ENCODE peak calls at places on chromosomes 5 and 9, in five cellular contexts. P, K, J, R and S are unnamed samples. For H3K27me3, the result is how much of the 10 kb centered on the place peaks cover.

GRCh38 chr9:133323211-133323610 is 12.8 kb downstream of the SURF6 start:
- DNase-seq in P (no peak), K (no peak), J (no peak), R (no peak), S (no peak)

GRCh38 chr5:166720026-166720425 is 1571.4 kb upstream of the WWC1 start:
- DNase-seq in P (no peak), K (no peak), J (no peak), R (no peak), S (no peak)

GRCh38 chr9:133735415-133735775 is 2.8 kb downstream of the SARDH start:
- DNase-seq in P (no peak), K (no peak), J (peak), R (no peak), S (peak)

GRCh38 chr9:98995971-98996504 is 52.3 kb downstream of the COL15A1 start:
- DNase-seq in P (no peak), K (no peak), J (no peak), R (no peak), S (no peak)

GRCh38 chr5:93076566-93076965 is 504.5 kb downstream of the NR2F1-AS1 start:
- DNase-seq in P (no peak), K (no peak), J (peak), R (no peak), S (no peak)

GRCh38 chr5:154223320-154223719 is 32.8 kb downstream of the GALNT10 start:
- DNase-seq in P (no peak), K (no peak), J (no peak), R (no peak), S (no peak)

GRCh38 chr5:82307431-82307830 is 29.3 kb upstream of the RPS23 start:
- DNase-seq in P (no peak), K (no peak), J (no peak), R (no peak), S (no peak)

GRCh38 chr5:72126796-72127195 is 19.5 kb downstream of the MAP1B start:
- DNase-seq in P (no peak), K (no peak), J (no peak), R (no peak), S (no peak)

GRCh38 chr5:157874861-157875260 is 15.9 kb upstream of the CLINT1 start:
- DNase-seq in P (no peak), K (no peak), J (no peak), R (no peak), S (no peak)

GRCh38 chr9:94941211-94941875 is 214.8 kb downstream of the AOPEP start:
- DNase-seq in P (no peak), K (no peak), J (no peak), R (no peak), S (no peak)

GRCh38 chr5:180830253-180831138 is 27.9 kb upstream of the MGAT1 start:
- DNase-seq in P (peak), K (peak), J (peak), R (peak), S (peak)

GRCh38 chr5:145829708-145830361 is 5.3 kb downstream of the PRELID2 start:
- DNase-seq in P (no peak), K (no peak), J (no peak), R (no peak), S (no peak)

GRCh38 chr5:7468742-7469141 is 72.8 kb downstream of the ADCY2 start:
- DNase-seq in P (no peak), K (no peak), J (no peak), R (no peak), S (no peak)

GRCh38 chr5:151670953-151671636 is 15.6 kb downstream of the SPARC start:
- DNase-seq in P (no peak), K (no peak), J (no peak), R (peak), S (no peak)

GRCh38 chr9:34378376-34379060 is 1.8 kb upstream of the MYORG start:
- DNase-seq in P (no peak), K (no peak), J (no peak), R (no peak), S (no peak)

GRCh38 chr9:34375901-34376595 is 650 bp downstream of the MYORG start:
- DNase-seq in P (no peak), K (peak), J (peak), R (peak), S (peak)

GRCh38 chr9:34374905-34375552 is 1.7 kb downstream of the MYORG start:
- DNase-seq in P (no peak), K (no peak), J (peak), R (peak), S (peak)

GRCh38 chr9:34377402-34377741 is 674 bp upstream of the MYORG start:
- DNase-seq in P (no peak), K (peak), J (no peak), R (peak), S (peak)

GRCh38 chr9:34376596-34377401 is at the start of gene MYORG:
- DNase-seq in P (peak), K (peak), J (peak), R (peak), S (peak)
- H3K27ac ChIP-seq in P (peak), K (peak), J (no peak), R (peak), S (peak)

GRCh38 chr5:90551376-90551775 is 7.2 kb upstream of the ADGRV1 start:
- DNase-seq in P (no peak), K (no peak), J (no peak), R (no peak), S (no peak)
- H3K27me3 ChIP-seq in P (under half), K (under half), J (under half), R (under half), S (under half)

GRCh38 chr5:73615085-73615484 is 10.9 kb upstream of the ARHGEF28 start:
- DNase-seq in P (peak), K (no peak), J (no peak), R (no peak), S (no peak)
- H3K27ac ChIP-seq in P (peak), K (no peak), J (no peak), R (no peak), S (no peak)

GRCh38 chr9:76904661-76905457 is 1.1 kb downstream of the PRUNE2 start:
- DNase-seq in P (no peak), K (no peak), J (no peak), R (no peak), S (no peak)

GRCh38 chr9:76902395-76902794 is 3.5 kb downstream of the PRUNE2 start:
- DNase-seq in P (no peak), K (no peak), J (no peak), R (no peak), S (no peak)

GRCh38 chr9:76901801-76902200 is 4.1 kb downstream of the PRUNE2 start:
- DNase-seq in P (no peak), K (peak), J (peak), R (peak), S (no peak)

GRCh38 chr9:76905661-76905983 is 292 bp downstream of the PRUNE2 start:
- DNase-seq in P (no peak), K (no peak), J (no peak), R (no peak), S (no peak)

DNA sequence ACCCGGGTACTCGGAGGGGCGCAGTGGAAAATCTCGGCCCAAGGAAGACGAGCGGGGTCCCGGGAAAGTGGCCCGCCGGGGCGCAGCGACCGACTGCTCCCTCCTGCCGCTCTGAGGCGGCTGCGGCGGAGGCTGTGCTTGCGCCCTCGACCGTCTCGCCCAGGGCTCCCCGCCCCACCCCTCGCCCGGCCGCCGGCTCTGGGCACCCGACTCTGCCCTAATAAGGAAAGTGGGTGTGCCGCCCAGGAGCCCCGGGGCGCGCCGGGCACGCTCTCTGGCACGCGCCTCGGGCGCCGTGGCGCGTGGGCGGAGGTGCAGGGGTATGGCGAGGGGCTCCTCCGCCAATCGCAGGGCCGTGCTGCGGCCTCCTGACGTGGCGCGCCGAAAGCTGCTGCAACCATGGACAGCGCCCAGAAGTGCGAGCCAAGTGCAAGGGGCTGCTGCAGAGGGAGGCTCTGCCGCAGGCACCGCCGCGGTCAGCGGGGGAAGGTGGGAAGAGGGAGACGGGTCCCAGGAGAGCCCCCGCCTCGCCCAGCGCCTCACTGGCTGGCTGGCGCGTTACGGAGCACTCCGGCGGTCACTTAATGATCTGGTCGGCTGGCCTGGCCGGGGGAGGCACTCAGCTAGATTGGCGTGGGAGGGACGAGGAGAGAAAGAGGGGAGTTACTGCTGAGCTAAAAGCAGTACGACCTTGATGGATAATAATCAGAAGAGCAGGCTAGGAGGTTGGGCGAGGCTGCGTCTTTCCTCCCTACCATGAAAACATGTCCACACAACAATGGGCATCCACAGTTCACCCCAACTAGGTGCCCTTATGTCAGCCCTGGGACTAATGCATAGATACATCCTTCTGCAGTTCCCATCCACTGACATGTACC is at the start of gene PRUNE2:
- DNase-seq in P (peak), K (peak), J (peak), R (peak), S (peak)
- H3K27me3 ChIP-seq in P (under half), K (under half), J (half or more), R (under half), S (under half)

GRCh38 chr5:39009981-39010380 is 64.2 kb downstream of the RICTOR start:
- DNase-seq in P (no peak), K (no peak), J (no peak), R (no peak), S (no peak)
- H3K27ac ChIP-seq in P (no peak), K (no peak), J (no peak), R (no peak), S (no peak)

GRCh38 chr9:91415290-91415689 is 8.3 kb downstream of the NFIL3 start:
- DNase-seq in P (no peak), K (no peak), J (no peak), R (no peak), S (no peak)

GRCh38 chr9:91408475-91408874 is 15.2 kb downstream of the NFIL3 start:
- DNase-seq in P (no peak), K (no peak), J (no peak), R (no peak), S (no peak)

GRCh38 chr9:91416086-91416712 is 7.4 kb downstream of the NFIL3 start:
- DNase-seq in P (no peak), K (no peak), J (no peak), R (no peak), S (no peak)

GRCh38 chr9:91411096-91411771 is 12.4 kb downstream of the NFIL3 start:
- DNase-seq in P (no peak), K (no peak), J (no peak), R (no peak), S (no peak)

DNA sequence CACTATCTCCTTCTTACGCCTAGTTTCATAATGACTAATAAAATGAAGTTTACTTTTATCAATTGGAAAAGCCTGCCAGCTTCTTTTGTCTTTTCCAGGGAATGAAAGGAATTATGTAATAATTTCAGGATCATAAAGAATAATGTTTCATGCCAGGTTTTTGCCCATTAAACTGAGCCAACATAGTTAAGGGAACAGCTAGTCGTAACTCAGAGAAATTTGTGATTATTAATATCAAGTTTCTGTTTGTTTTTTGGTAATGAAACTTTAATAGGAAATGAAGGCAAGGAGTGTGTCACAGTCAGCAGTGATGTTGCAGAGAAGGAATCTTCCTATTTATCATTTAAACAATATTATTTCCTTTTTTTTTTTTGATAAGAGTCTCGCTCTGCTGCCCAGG is 10.7 kb downstream of the NFIL3 start:
- DNase-seq in P (no peak), K (no peak), J (no peak), R (no peak), S (no peak)
- H3K27me3 ChIP-seq in P (under half), K (under half), J (under half), R (under half), S (under half)

GRCh38 chr9:137148661-137149060 is 9.7 kb downstream of the GRIN1 start:
- DNase-seq in P (no peak), K (no peak), J (no peak), R (no peak), S (no peak)
- H3K27ac ChIP-seq in P (no peak), K (no peak), J (no peak), R (no peak), S (no peak)

DNA sequence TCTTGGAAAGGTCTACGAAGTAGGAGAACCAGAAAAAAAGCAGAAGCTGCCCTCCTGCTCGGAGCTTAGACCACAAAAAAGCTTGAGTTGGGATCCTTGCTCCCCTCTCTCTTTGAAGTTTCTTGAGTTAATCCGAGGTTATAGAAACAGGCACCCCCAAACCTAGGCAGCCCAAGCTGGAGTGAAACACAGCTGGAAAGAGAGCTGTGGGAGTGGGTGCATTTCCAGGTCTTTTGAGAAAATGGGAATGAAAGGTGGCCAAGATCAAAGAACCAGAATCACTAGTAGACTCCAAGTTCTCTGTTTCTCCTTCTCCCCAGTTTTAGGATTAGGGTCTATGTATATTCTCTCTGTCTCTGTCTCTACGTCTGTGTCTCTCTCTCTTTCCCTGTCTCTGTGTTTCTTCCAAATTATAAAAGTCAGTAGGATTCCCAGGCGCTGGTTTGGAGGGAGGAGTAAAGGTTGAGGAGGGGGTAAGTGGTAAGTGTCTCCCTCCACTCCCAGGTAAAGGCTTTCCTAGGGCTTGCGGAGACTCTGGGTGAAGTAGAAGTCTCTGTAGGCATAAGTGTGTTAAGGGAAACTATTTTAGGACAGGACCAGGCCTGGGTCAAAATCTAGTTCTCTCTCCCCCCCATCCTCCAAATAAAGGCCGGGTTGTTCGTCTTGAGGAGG is 2.9 kb downstream of the LHX2 start:
- DNase-seq in P (no peak), K (no peak), J (no peak), R (no peak), S (no peak)
- H3K27me3 ChIP-seq in P (half or more), K (under half), J (half or more), R (half or more), S (half or more)

DNA sequence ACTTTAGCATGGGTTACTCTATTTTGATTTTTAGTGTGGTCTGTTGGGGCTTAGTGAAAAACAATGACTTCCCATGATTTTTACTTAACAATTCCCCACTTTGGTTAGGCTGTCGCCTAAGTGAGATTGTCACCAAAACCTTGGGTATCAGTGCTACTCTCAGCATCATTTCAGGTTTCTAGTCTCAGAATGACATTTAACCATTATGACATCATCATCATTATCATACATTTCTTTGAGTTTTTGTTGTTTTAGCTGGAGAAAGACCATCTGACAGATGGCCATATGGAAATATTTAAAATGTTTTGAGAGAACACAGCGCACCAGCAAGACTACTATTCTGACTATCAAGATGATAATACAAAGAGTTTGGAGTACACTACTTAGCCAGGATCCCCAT is 551.0 kb upstream of the PTPRD start:
- DNase-seq in P (no peak), K (no peak), J (no peak), R (no peak), S (no peak)
- H3K27ac ChIP-seq in P (no peak), K (no peak), J (no peak), R (no peak), S (no peak)